ENCODE peak calls at places on chromosomes 2 and 18, in ten cellular contexts. One of them, this sample, is unnamed.

GRCh38 chr2:47043142-47043890 is 111.8 kb downstream of the STPG4 start:
- DNase-seq in activated gamma-delta T cell: no peak
- DNase-seq in stimulated activated CD8-positive, alpha-beta memory T cell treated with anti-CD3 and anti-CD28 coated beads, Interleukin-12 subunit alpha, Interleukin-12 subunit beta, amount 100 ng/mL, for 1 hour: no peak
- DNase-seq in right atrium auricular region: peak; percentile 70
- DNase-seq in NCI-H524: peak; percentile 71
- DNase-seq in Daoy: peak; percentile 97
- DNase-seq in H54: peak; percentile 99
- DNase-seq in AG04450: peak; percentile 85
- DNase-seq in aorta: peak; percentile 80
- DNase-seq in DMS53: peak; percentile 78
- DNase-seq in this sample: peak; percentile 77

GRCh38 chr18:76494181-76494540 is 881 bp downstream of the ZNF516 start:
- DNase-seq in NCI-H524: peak; percentile 16
- DNase-seq in H54: no peak
- DNase-seq in Daoy: peak; percentile 30
- DNase-seq in DMS53: peak; percentile 73
- DNase-seq in stimulated activated CD8-positive, alpha-beta memory T cell treated with anti-CD3 and anti-CD28 coated beads, Interleukin-12 subunit alpha, Interleukin-12 subunit beta, amount 100 ng/mL, for 1 hour: no peak
- DNase-seq in activated gamma-delta T cell: no peak
- DNase-seq in right atrium auricular region: no peak
- DNase-seq in AG04450: no peak
- DNase-seq in aorta: peak; percentile 65
- DNase-seq in this sample: no peak

GRCh38 chr18:30485078-30485477 is 557.5 kb downstream of the DSC3 start:
- DNase-seq in aorta: no peak
- DNase-seq in Daoy: no peak
- DNase-seq in stimulated activated CD8-positive, alpha-beta memory T cell treated with anti-CD3 and anti-CD28 coated beads, Interleukin-12 subunit alpha, Interleukin-12 subunit beta, amount 100 ng/mL, for 1 hour: no peak
- DNase-seq in DMS53: no peak
- DNase-seq in activated gamma-delta T cell: no peak
- DNase-seq in AG04450: no peak
- DNase-seq in NCI-H524: no peak
- DNase-seq in H54: no peak
- DNase-seq in right atrium auricular region: no peak
- DNase-seq in this sample: no peak

GRCh38 chr2:120221616-120222015 is 1.6 kb downstream of the TMEM185B start:
- DNase-seq in DMS53: no peak
- DNase-seq in stimulated activated CD8-positive, alpha-beta memory T cell treated with anti-CD3 and anti-CD28 coated beads, Interleukin-12 subunit alpha, Interleukin-12 subunit beta, amount 100 ng/mL, for 1 hour: no peak
- DNase-seq in H54: no peak
- DNase-seq in AG04450: no peak
- DNase-seq in Daoy: no peak
- DNase-seq in aorta: no peak
- DNase-seq in NCI-H524: no peak
- DNase-seq in right atrium auricular region: peak; percentile 42
- DNase-seq in activated gamma-delta T cell: no peak
- DNase-seq in this sample: no peak

GRCh38 chr18:79396431-79397287 is 929 bp downstream of the NFATC1 start:
- DNase-seq in stimulated activated CD8-positive, alpha-beta memory T cell treated with anti-CD3 and anti-CD28 coated beads, Interleukin-12 subunit alpha, Interleukin-12 subunit beta, amount 100 ng/mL, for 1 hour: no peak
- DNase-seq in aorta: peak; percentile 76
- DNase-seq in NCI-H524: no peak
- DNase-seq in right atrium auricular region: no peak
- DNase-seq in DMS53: peak; percentile 45
- DNase-seq in Daoy: peak; percentile 64
- DNase-seq in H54: no peak
- DNase-seq in activated gamma-delta T cell: no peak
- DNase-seq in AG04450: no peak
- DNase-seq in this sample: peak; percentile 45

GRCh38 chr18:44682871-44683221 is 2.2 kb downstream of the SETBP1 start:
- DNase-seq in stimulated activated CD8-positive, alpha-beta memory T cell treated with anti-CD3 and anti-CD28 coated beads, Interleukin-12 subunit alpha, Interleukin-12 subunit beta, amount 100 ng/mL, for 1 hour: no peak
- DNase-seq in Daoy: peak; percentile 56
- DNase-seq in DMS53: peak; percentile 53
- DNase-seq in NCI-H524: peak; percentile 82
- DNase-seq in AG04450: no peak
- DNase-seq in activated gamma-delta T cell: no peak
- DNase-seq in right atrium auricular region: no peak
- DNase-seq in H54: no peak
- DNase-seq in aorta: no peak
- DNase-seq in this sample: no peak

GRCh38 chr2:240339411-240340360 is 95.8 kb upstream of the GPC1 start:
- DNase-seq in stimulated activated CD8-positive, alpha-beta memory T cell treated with anti-CD3 and anti-CD28 coated beads, Interleukin-12 subunit alpha, Interleukin-12 subunit beta, amount 100 ng/mL, for 1 hour: no peak
- DNase-seq in AG04450: no peak
- DNase-seq in activated gamma-delta T cell: no peak
- DNase-seq in right atrium auricular region: no peak
- DNase-seq in aorta: no peak
- DNase-seq in DMS53: no peak
- DNase-seq in H54: no peak
- DNase-seq in NCI-H524: no peak
- DNase-seq in Daoy: no peak
- DNase-seq in this sample: peak; percentile 88

GRCh38 chr2:60271096-60271495 is 282.4 kb downstream of the BCL11A start:
- DNase-seq in Daoy: no peak
- DNase-seq in stimulated activated CD8-positive, alpha-beta memory T cell treated with anti-CD3 and anti-CD28 coated beads, Interleukin-12 subunit alpha, Interleukin-12 subunit beta, amount 100 ng/mL, for 1 hour: no peak
- DNase-seq in NCI-H524: no peak
- DNase-seq in DMS53: no peak
- DNase-seq in activated gamma-delta T cell: no peak
- DNase-seq in AG04450: no peak
- DNase-seq in H54: no peak
- DNase-seq in right atrium auricular region: no peak
- DNase-seq in aorta: no peak
- DNase-seq in this sample: no peak

GRCh38 chr2:78992807-78993517 is 32.5 kb upstream of the REG3G start:
- DNase-seq in activated gamma-delta T cell: no peak
- DNase-seq in right atrium auricular region: no peak
- DNase-seq in aorta: no peak
- DNase-seq in H54: no peak
- DNase-seq in stimulated activated CD8-positive, alpha-beta memory T cell treated with anti-CD3 and anti-CD28 coated beads, Interleukin-12 subunit alpha, Interleukin-12 subunit beta, amount 100 ng/mL, for 1 hour: no peak
- DNase-seq in DMS53: peak; percentile 77
- DNase-seq in Daoy: peak; percentile 7
- DNase-seq in AG04450: no peak
- DNase-seq in NCI-H524: peak; percentile 50
- DNase-seq in this sample: no peak

GRCh38 chr2:184599054-184599874 is 935 bp downstream of the ZNF804A start:
- DNase-seq in Daoy: peak; percentile 25
- DNase-seq in stimulated activated CD8-positive, alpha-beta memory T cell treated with anti-CD3 and anti-CD28 coated beads, Interleukin-12 subunit alpha, Interleukin-12 subunit beta, amount 100 ng/mL, for 1 hour: no peak
- DNase-seq in right atrium auricular region: no peak
- DNase-seq in activated gamma-delta T cell: no peak
- DNase-seq in AG04450: no peak
- DNase-seq in aorta: peak; percentile 47
- DNase-seq in DMS53: peak; percentile 44
- DNase-seq in NCI-H524: no peak
- DNase-seq in H54: peak; percentile 24
- DNase-seq in this sample: peak; percentile 42

GRCh38 chr2:219058541-219059374 is 2.0 kb downstream of the IHH start:
- DNase-seq in NCI-H524: no peak
- DNase-seq in H54: no peak
- DNase-seq in DMS53: peak; percentile 62
- DNase-seq in activated gamma-delta T cell: no peak
- DNase-seq in stimulated activated CD8-positive, alpha-beta memory T cell treated with anti-CD3 and anti-CD28 coated beads, Interleukin-12 subunit alpha, Interleukin-12 subunit beta, amount 100 ng/mL, for 1 hour: no peak
- DNase-seq in Daoy: no peak
- DNase-seq in AG04450: no peak
- DNase-seq in right atrium auricular region: no peak
- DNase-seq in aorta: peak; percentile 75
- DNase-seq in this sample: no peak

GRCh38 chr2:108909275-108909823 is 79.7 kb downstream of the EDAR start:
- DNase-seq in stimulated activated CD8-positive, alpha-beta memory T cell treated with anti-CD3 and anti-CD28 coated beads, Interleukin-12 subunit alpha, Interleukin-12 subunit beta, amount 100 ng/mL, for 1 hour: no peak
- DNase-seq in right atrium auricular region: peak; percentile 46
- DNase-seq in NCI-H524: no peak
- DNase-seq in DMS53: no peak
- DNase-seq in Daoy: no peak
- DNase-seq in activated gamma-delta T cell: no peak
- DNase-seq in aorta: no peak
- DNase-seq in H54: no peak
- DNase-seq in AG04450: no peak
- DNase-seq in this sample: no peak